ENCODE peak calls at places on chromosomes 6 and 20, in nine cellular contexts. Z is body of pancreas; D is IMR-90; U is mammary epithelial cell; J is CD8-positive, alpha-beta T cell; C is mesenchymal stem cell; S is SJSA1; G is effector memory CD4-positive, alpha-beta T cell; W is PC-9. H is an unnamed sample.

GRCh38 chr6:111663692-111664564 is 58.2 kb upstream of the TRAF3IP2 start:
- DNase-seq in Z (no peak), D (peak), U (no peak), J (no peak), C (peak), S (no peak), G (no peak), W (no peak), H (peak)

GRCh38 chr6:109687271-109687721 is 3.7 kb downstream of the AK9 start:
- DNase-seq in Z (no peak), D (peak), U (peak), J (no peak), C (peak), S (no peak), G (no peak), W (peak), H (no peak)

GRCh38 chr6:54519161-54519560 is 210.9 kb downstream of the TINAG start:
- DNase-seq in Z (no peak), D (no peak), U (no peak), J (no peak), C (no peak), S (no peak), G (no peak), W (no peak), H (no peak)

GRCh38 chr6:109447878-109448555 is 7.5 kb downstream of the SMPD2 start:
- DNase-seq in Z (no peak), D (no peak), U (no peak), J (no peak), C (no peak), S (no peak), G (no peak), W (no peak), H (peak)

GRCh38 chr6:52285174-52286068 is 879 bp upstream of the MCM3 start:
- DNase-seq in Z (no peak), D (peak), U (no peak), J (peak), C (no peak), S (no peak), G (no peak), W (no peak), H (no peak)

GRCh38 chr6:106026748-106027147 is 59.4 kb upstream of the PRDM1 start:
- DNase-seq in Z (no peak), D (peak), U (peak), J (no peak), C (peak), S (no peak), G (no peak), W (no peak), H (no peak)

GRCh38 chr6:11197175-11197535 is 35.3 kb downstream of the NEDD9 start:
- DNase-seq in Z (no peak), D (peak), U (no peak), J (no peak), C (peak), S (peak), G (no peak), W (no peak), H (no peak)

GRCh38 chr6:136873733-136874132 is 48.4 kb upstream of the SLC35D3 start:
- DNase-seq in Z (no peak), D (no peak), U (no peak), J (no peak), C (no peak), S (peak), G (no peak), W (no peak), H (no peak)

GRCh38 chr6:155121699-155122098 is 126.6 kb downstream of the TIAM2 start:
- DNase-seq in Z (no peak), D (no peak), U (no peak), J (no peak), C (no peak), S (peak), G (no peak), W (no peak), H (peak)

GRCh38 chr6:2695464-2696095 is 55.1 kb downstream of the MYLK4 start:
- DNase-seq in Z (no peak), D (peak), U (peak), J (no peak), C (peak), S (peak), G (no peak), W (no peak), H (no peak)

GRCh38 chr20:48157970-48158369 is 372.7 kb upstream of the SULF2 start:
- DNase-seq in Z (peak), D (no peak), U (peak), J (no peak), C (no peak), S (no peak), G (no peak), W (peak), H (no peak)

GRCh38 chr6:7761047-7761446 is 35.1 kb downstream of the BMP6 start:
- DNase-seq in Z (no peak), D (peak), U (peak), J (no peak), C (peak), S (no peak), G (no peak), W (no peak), H (no peak)

GRCh38 chr6:9496837-9497236 is 918.0 kb downstream of the TFAP2A start:
- DNase-seq in Z (no peak), D (no peak), U (no peak), J (no peak), C (no peak), S (no peak), G (no peak), W (no peak), H (no peak)

GRCh38 chr6:57224769-57225515 is 2.8 kb upstream of the RAB23 start:
- DNase-seq in Z (no peak), D (peak), U (peak), J (no peak), C (peak), S (no peak), G (no peak), W (no peak), H (no peak)

GRCh38 chr6:2807342-2808090 is 34.1 kb downstream of the SERPINB1 start:
- DNase-seq in Z (peak), D (peak), U (peak), J (no peak), C (no peak), S (no peak), G (no peak), W (no peak), H (peak)

GRCh38 chr20:6311097-6311496 is 188.3 kb upstream of the FERMT1 start:
- DNase-seq in Z (no peak), D (no peak), U (no peak), J (no peak), C (no peak), S (no peak), G (no peak), W (no peak), H (no peak)

GRCh38 chr6:105648276-105648675 is 245.4 kb upstream of the PREP start:
- DNase-seq in Z (no peak), D (no peak), U (no peak), J (no peak), C (no peak), S (no peak), G (no peak), W (no peak), H (no peak)

GRCh38 chr20:17504326-17504897 is 26.8 kb downstream of the BFSP1 start:
- DNase-seq in Z (no peak), D (no peak), U (no peak), J (peak), C (no peak), S (no peak), G (no peak), W (peak), H (no peak)

GRCh38 chr20:38888059-38888831 is 38.0 kb upstream of the FAM83D start:
- DNase-seq in Z (no peak), D (no peak), U (peak), J (no peak), C (no peak), S (no peak), G (no peak), W (no peak), H (no peak)

GRCh38 chr6:63802606-63803206 is 167.1 kb downstream of the PHF3 start:
- DNase-seq in Z (no peak), D (peak), U (no peak), J (no peak), C (peak), S (no peak), G (no peak), W (no peak), H (no peak)

GRCh38 chr6:1802495-1803395 is 193.0 kb downstream of the FOXC1 start:
- DNase-seq in Z (peak), D (no peak), U (no peak), J (no peak), C (no peak), S (no peak), G (no peak), W (no peak), H (peak)

GRCh38 chr6:44064089-44064947 is 62.9 kb downstream of the MRPL14 start:
- DNase-seq in Z (peak), D (peak), U (peak), J (no peak), C (peak), S (peak), G (no peak), W (peak), H (peak)

GRCh38 chr6:31001489-31001888 is 8.8 kb upstream of the MUC22 start:
- DNase-seq in Z (no peak), D (no peak), U (no peak), J (no peak), C (no peak), S (no peak), G (no peak), W (no peak), H (no peak)

GRCh38 chr6:31004285-31004684 is 6.0 kb upstream of the MUC22 start:
- DNase-seq in Z (no peak), D (no peak), U (peak), J (no peak), C (no peak), S (no peak), G (no peak), W (no peak), H (no peak)

GRCh38 chr6:31007694-31008093 is 2.6 kb upstream of the MUC22 start:
- DNase-seq in Z (no peak), D (peak), U (peak), J (no peak), C (peak), S (peak), G (no peak), W (peak), H (no peak)

GRCh38 chr6:31005249-31006020 is 4.8 kb upstream of the MUC22 start:
- DNase-seq in Z (no peak), D (no peak), U (no peak), J (no peak), C (no peak), S (no peak), G (no peak), W (no peak), H (no peak)

DNA sequence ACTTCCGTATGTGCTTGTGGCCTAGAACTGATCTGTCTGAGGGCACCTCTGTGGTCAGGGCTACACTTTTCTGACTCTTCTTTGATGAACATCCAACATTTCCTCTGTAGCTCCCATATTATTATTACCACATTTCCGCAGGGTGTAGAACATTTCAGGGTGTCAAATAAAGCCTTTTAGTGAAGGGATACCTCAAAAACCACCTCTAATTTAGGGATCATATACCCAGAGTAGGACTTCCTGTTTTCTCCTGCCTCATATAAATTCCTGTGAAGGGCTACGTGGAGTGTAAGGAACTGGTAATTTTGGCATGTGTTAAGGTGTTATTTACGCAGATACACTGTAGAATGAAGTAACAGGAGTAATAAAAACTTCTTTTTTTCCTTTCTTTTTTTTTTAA is 5.5 kb upstream of the MUC22 start:
- DNase-seq in Z (no peak), D (no peak), U (no peak), J (no peak), C (no peak), S (no peak), G (no peak), W (no peak), H (no peak)
- H3K27ac ChIP-seq in Z (no peak), D (no peak), U (peak), J (no peak), C (no peak), S (no peak), G (no peak), W (peak), H (no peak)

GRCh38 chr6:135145509-135145865 is 35.6 kb upstream of the MYB start:
- DNase-seq in Z (no peak), D (no peak), U (no peak), J (no peak), C (peak), S (no peak), G (no peak), W (no peak), H (no peak)

GRCh38 chr6:135146160-135146920 is 34.8 kb upstream of the MYB start:
- DNase-seq in Z (no peak), D (peak), U (peak), J (no peak), C (peak), S (no peak), G (no peak), W (no peak), H (no peak)

GRCh38 chr6:135147637-135148592 is 33.2 kb upstream of the MYB start:
- DNase-seq in Z (no peak), D (peak), U (no peak), J (no peak), C (peak), S (no peak), G (no peak), W (no peak), H (no peak)

GRCh38 chr6:135141728-135142127 is 39.4 kb upstream of the MYB start:
- DNase-seq in Z (no peak), D (no peak), U (no peak), J (no peak), C (no peak), S (no peak), G (no peak), W (no peak), H (no peak)

DNA sequence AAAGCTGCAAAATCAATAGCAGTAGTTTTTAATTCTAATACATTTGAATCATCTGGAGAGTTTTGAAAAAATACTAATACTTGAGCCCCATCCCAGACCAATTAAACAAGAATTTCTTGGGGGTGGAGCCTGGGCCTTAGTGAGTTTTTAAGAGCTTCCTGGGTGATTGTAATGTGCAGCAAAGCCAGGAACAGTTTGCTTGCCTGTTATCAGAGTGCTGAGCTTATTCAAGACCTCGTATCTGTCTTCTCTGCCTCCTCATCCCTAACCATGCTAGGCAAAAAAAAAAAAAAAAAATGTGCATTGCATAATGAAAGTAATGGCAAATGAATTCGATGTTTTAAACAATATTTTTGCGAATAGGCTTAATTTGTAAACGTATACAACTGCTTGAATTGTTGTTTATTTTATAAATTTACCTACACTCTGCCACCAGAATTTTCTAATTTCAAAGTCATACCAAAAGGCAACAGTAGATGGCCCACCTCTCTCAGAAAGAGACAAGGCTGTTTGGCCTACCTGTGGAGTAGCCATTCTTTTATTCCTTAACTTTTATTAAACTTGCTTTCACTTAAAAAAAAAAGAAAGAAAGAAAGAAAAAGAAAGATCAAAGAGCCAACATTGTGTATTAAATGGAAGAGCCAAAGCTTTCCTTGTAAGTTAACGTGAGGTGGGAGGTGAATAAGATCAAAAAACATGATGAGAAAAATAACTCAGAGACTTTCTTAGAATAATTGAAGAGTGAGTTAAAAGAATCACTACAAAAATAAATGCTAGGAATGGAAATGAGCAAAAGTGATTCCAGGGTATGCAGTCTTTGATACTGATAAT is 36.2 kb upstream of the MYB start:
- DNase-seq in Z (no peak), D (peak), U (peak), J (no peak), C (peak), S (no peak), G (no peak), W (peak), H (no peak)
- H3K4me3 ChIP-seq in Z (no peak), D (no peak), U (no peak), J (no peak), C (no peak), S (no peak), G (no peak), W (no peak), H (no peak)

DNA sequence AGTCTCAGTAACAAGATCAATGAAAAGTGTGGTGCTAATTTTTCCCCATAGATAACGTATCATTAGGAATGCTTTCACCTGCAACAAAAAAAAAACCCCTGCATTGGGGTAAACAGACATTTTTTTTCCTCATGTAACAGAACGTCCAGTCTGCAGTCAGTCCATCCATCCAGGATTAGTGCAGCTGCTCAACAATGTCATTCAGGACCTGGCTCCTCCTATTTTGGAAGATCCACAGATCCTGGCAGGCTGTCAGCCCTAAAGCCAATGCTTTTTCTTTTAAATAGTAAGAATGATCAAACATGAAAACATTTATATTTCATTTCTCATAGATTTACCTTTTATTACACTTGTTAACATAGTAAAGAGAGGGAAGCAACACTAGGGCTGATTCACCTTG is 116.5 kb upstream of the CCDC28A start:
- DNase-seq in Z (no peak), D (no peak), U (no peak), J (no peak), C (no peak), S (no peak), G (no peak), W (no peak), H (no peak)
- H3K27ac ChIP-seq in Z (no peak), D (no peak), U (no peak), J (no peak), C (no peak), S (no peak), G (no peak), W (no peak), H (no peak)

DNA sequence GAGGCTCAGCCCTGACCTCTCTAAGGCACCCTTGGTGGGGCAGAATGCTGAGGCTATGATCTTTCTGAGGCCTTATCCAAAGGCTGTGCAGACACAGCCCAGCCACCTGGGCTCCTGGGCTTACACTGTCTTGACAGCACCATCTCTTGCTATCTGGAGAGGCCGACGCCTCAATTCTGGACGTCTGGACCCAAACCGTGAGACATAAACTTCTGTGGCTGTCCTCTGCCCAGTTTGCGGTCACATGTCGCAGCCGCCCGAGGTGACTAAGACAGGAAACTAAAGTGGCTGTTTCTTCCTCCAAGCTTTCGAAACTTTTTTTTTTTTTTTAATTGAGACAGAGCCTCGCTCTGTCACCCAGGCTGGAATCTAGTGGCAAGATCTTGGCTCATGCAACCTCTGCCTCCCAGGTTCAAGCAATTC is 49.3 kb downstream of the PRR18 start:
- DNase-seq in Z (no peak), D (no peak), U (no peak), J (peak), C (peak), S (peak), G (peak), W (peak), H (no peak)
- H3K4me3 ChIP-seq in Z (no peak), D (no peak), U (no peak), J (no peak), C (no peak), S (no peak), G (no peak), W (no peak), H (no peak)

DNA sequence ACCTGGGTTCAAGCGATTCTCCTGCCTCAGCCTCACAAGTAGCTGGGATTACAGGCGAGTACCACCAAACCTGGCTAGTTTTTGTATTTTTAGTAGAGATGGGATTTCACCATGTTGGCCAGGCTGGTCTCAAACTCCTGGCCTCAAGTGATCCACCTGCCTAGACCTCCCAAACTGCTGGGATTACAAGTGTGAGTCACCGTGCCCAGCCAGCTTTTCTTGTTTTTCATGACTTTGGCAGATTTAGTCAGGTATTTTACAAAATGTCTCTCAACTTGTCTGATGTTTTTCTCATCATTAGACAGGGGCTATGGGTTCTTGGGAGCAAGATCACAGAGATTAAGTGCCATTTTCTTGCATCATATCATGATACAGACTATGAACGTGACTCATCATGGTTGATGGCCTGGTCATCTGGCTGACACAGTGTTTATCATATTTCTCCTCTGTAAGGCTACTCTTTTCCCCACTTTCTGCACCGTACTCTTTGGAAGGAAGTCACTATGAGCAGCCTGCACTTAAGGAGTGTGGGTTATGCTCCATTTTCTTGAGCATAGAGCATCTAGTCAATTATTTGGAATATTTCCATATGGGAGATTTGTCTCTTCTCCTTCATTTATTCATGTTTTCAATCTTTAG is 67.8 kb downstream of the RNF182 start:
- DNase-seq in Z (no peak), D (peak), U (peak), J (no peak), C (peak), S (peak), G (no peak), W (peak), H (no peak)
- H3K27ac ChIP-seq in Z (no peak), D (no peak), U (no peak), J (no peak), C (no peak), S (no peak), G (no peak), W (peak), H (no peak)

GRCh38 chr20:1332749-1333300 is 3.9 kb upstream of the SDCBP2 start:
- DNase-seq in Z (no peak), D (no peak), U (no peak), J (no peak), C (no peak), S (no peak), G (no peak), W (no peak), H (no peak)

GRCh38 chr20:1335961-1336698 is 7.2 kb upstream of the SDCBP2 start:
- DNase-seq in Z (peak), D (no peak), U (no peak), J (no peak), C (no peak), S (no peak), G (no peak), W (no peak), H (no peak)

GRCh38 chr20:1334761-1335160 is 5.8 kb upstream of the SDCBP2 start:
- DNase-seq in Z (no peak), D (no peak), U (peak), J (no peak), C (peak), S (no peak), G (no peak), W (no peak), H (no peak)

GRCh38 chr20:1333462-1334369 is 4.8 kb upstream of the SDCBP2 start:
- DNase-seq in Z (no peak), D (no peak), U (no peak), J (no peak), C (no peak), S (no peak), G (no peak), W (no peak), H (no peak)

GRCh38 chr20:1334370-1334731 is 5.4 kb upstream of the SDCBP2 start:
- DNase-seq in Z (no peak), D (no peak), U (no peak), J (no peak), C (no peak), S (no peak), G (no peak), W (no peak), H (no peak)
- H3K4me3 ChIP-seq in Z (no peak), D (no peak), U (no peak), J (no peak), C (no peak), S (no peak), G (no peak), W (no peak), H (no peak)

GRCh38 chr6:112936476-112936875 is 589.3 kb downstream of the RFPL4B start:
- DNase-seq in Z (no peak), D (peak), U (no peak), J (no peak), C (no peak), S (no peak), G (no peak), W (no peak), H (no peak)
- H3K27ac ChIP-seq in Z (no peak), D (no peak), U (no peak), J (no peak), C (no peak), S (no peak), G (no peak), W (no peak), H (no peak)

H was measured in right cardiac atrium.